ENCODE peak calls at places on chromosome 15, in eight cellular contexts. A is tibial artery, L is left ventricle myocardium inferior, S is heart left ventricle, E is HFFc6, H is BE2C, I is transverse colon, B is GM12864. Y is an unnamed sample.
A peak's percentile ranks its signal among the peaks of the same experiment; 100 is the strongest.

GRCh38 chr15:74535388-74536084 is 5.5 kb upstream of the ARID3B start:
- DNase-seq in A (no peak), L (no peak), S (no peak), E (no peak), H (no peak), I (no peak), B (no peak), Y (no peak)

GRCh38 chr15:51737538-51738305 is at the start of gene LYSMD2:
- DNase-seq in A (peak; percentile 88), L (peak; percentile 88), S (peak; percentile 88), E (no peak), H (peak; percentile 82), I (peak; percentile 79), B (no peak), Y (peak; percentile 83)

GRCh38 chr15:93359780-93360161 is 270.8 kb upstream of the RGMA start:
- DNase-seq in A (no peak), L (no peak), S (no peak), E (no peak), H (no peak), I (no peak), B (no peak), Y (no peak)

GRCh38 chr15:41620536-41621199 is 39.5 kb upstream of the MGA start:
- DNase-seq in A (no peak), L (no peak), S (no peak), E (no peak), H (no peak), I (no peak), B (no peak), Y (peak; percentile 35)

GRCh38 chr15:90031231-90031791 is 30.2 kb downstream of the ZNF710 start:
- DNase-seq in A (peak; percentile 50), L (no peak), S (no peak), E (peak; percentile 32), H (no peak), I (peak; percentile 44), B (peak; percentile 89), Y (peak; percentile 75)

GRCh38 chr15:38079236-38079635 is 144.8 kb downstream of the TMCO5A start:
- DNase-seq in A (no peak), L (no peak), S (no peak), E (no peak), H (no peak), I (no peak), B (no peak), Y (no peak)

GRCh38 chr15:80105193-80105984 is 45.9 kb downstream of the ZFAND6 start:
- DNase-seq in A (no peak), L (no peak), S (no peak), E (peak; percentile 72), H (no peak), I (no peak), B (no peak), Y (no peak)

GRCh38 chr15:28125673-28126651 is 26.8 kb upstream of the OCA2 start:
- DNase-seq in A (peak; percentile 42), L (no peak), S (no peak), E (peak; percentile 56), H (no peak), I (no peak), B (peak; percentile 21), Y (peak; percentile 60)

GRCh38 chr15:52186651-52187486 is 4.3 kb downstream of the GNB5 start:
- DNase-seq in A (no peak), L (no peak), S (no peak), E (no peak), H (no peak), I (no peak), B (no peak), Y (no peak)

GRCh38 chr15:25250906-25251622 is 187.8 kb downstream of the UBE3A start:
- DNase-seq in A (peak; percentile 52), L (peak; percentile 4), S (peak; percentile 6), E (no peak), H (peak; percentile 2), I (no peak), B (no peak), Y (no peak)

GRCh38 chr15:28948036-28948435 is 62.3 kb downstream of the APBA2 start:
- DNase-seq in A (peak; percentile 16), L (no peak), S (no peak), E (no peak), H (no peak), I (no peak), B (no peak), Y (no peak)

GRCh38 chr15:87477759-87478687 is 778.5 kb downstream of the NTRK3 start:
- DNase-seq in A (peak; percentile 72), L (no peak), S (peak; percentile 58), E (peak; percentile 90), H (peak; percentile 76), I (no peak), B (no peak), Y (no peak)

GRCh38 chr15:86915811-86916331 is 836.2 kb downstream of the AGBL1 start:
- DNase-seq in A (no peak), L (no peak), S (peak; percentile 33), E (peak; percentile 49), H (peak; percentile 34), I (no peak), B (no peak), Y (no peak)

GRCh38 chr15:52220896-52221660 is 29.9 kb upstream of the GNB5 start:
- DNase-seq in A (no peak), L (no peak), S (no peak), E (no peak), H (no peak), I (no peak), B (no peak), Y (no peak)

GRCh38 chr15:100925480-100925879 is 6.3 kb downstream of the LRRK1 start:
- DNase-seq in A (no peak), L (no peak), S (no peak), E (no peak), H (no peak), I (no peak), B (no peak), Y (no peak)

GRCh38 chr15:100924436-100924835 is 5.3 kb downstream of the LRRK1 start:
- DNase-seq in A (no peak), L (no peak), S (no peak), E (no peak), H (no peak), I (no peak), B (no peak), Y (no peak)

GRCh38 chr15:100926971-100927756 is 8.0 kb downstream of the LRRK1 start:
- DNase-seq in A (no peak), L (no peak), S (no peak), E (no peak), H (peak; percentile 30), I (no peak), B (no peak), Y (no peak)

GRCh38 chr15:100923902-100924301 is 4.7 kb downstream of the LRRK1 start:
- DNase-seq in A (no peak), L (no peak), S (no peak), E (no peak), H (no peak), I (no peak), B (no peak), Y (no peak)

GRCh38 chr15:100926258-100926657 is 7.1 kb downstream of the LRRK1 start:
- DNase-seq in A (no peak), L (no peak), S (no peak), E (no peak), H (no peak), I (no peak), B (no peak), Y (peak; percentile 49)
- TF ChIP-seq CTCF in A (no peak), L (no peak), S (no peak), E (peak; percentile 16), H (peak; percentile 25), I (no peak), B (peak; percentile 70), Y (peak; percentile 20)

DNA sequence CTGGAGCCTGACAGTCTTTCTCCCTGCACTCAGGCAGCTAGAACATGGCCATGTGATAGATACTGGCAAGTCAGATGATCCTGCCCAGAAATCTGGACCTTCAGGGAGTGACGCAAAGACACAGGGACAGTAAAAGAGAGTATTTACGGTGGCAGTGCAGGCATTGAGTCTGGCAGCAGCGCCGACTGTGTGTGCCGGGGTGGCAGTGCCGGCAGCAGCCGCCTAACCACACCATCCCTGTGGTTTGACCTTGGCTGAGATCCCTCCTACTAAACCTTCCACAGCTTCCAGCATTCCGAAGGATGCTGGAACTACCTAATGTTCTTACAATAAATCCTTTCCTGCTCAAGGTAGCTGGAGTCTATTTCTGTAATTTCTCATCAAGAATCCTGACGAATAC is 4.6 kb upstream of the TSPAN3 start:
- DNase-seq in A (no peak), L (no peak), S (no peak), E (peak; percentile 45), H (peak; percentile 50), I (no peak), B (no peak), Y (no peak)
- TF ChIP-seq CTCF in A (no peak), L (no peak), S (peak; percentile 17), E (no peak), H (peak; percentile 15), I (no peak), B (no peak), Y (no peak)

GRCh38 chr15:67544475-67544874 is 2.0 kb downstream of the MAP2K5 start:
- DNase-seq in A (no peak), L (no peak), S (no peak), E (no peak), H (no peak), I (no peak), B (no peak), Y (no peak)
- TF ChIP-seq CTCF in A (no peak), L (no peak), S (no peak), E (no peak), H (no peak), I (no peak), B (no peak), Y (no peak)

GRCh38 chr15:50146661-50147060 is 27.6 kb upstream of the ATP8B4 start:
- DNase-seq in A (no peak), L (no peak), S (no peak), E (no peak), H (no peak), I (no peak), B (no peak), Y (no peak)

GRCh38 chr15:50150851-50151250 is 31.1 kb upstream of the SLC27A2 start:
- DNase-seq in A (no peak), L (no peak), S (no peak), E (no peak), H (no peak), I (no peak), B (no peak), Y (no peak)

GRCh38 chr15:50150349-50150748 is 31.3 kb upstream of the ATP8B4 start:
- DNase-seq in A (no peak), L (no peak), S (no peak), E (no peak), H (no peak), I (no peak), B (no peak), Y (no peak)

GRCh38 chr15:50149090-50149489 is 30.1 kb upstream of the ATP8B4 start:
- DNase-seq in A (no peak), L (no peak), S (no peak), E (no peak), H (no peak), I (no peak), B (no peak), Y (no peak)

DNA sequence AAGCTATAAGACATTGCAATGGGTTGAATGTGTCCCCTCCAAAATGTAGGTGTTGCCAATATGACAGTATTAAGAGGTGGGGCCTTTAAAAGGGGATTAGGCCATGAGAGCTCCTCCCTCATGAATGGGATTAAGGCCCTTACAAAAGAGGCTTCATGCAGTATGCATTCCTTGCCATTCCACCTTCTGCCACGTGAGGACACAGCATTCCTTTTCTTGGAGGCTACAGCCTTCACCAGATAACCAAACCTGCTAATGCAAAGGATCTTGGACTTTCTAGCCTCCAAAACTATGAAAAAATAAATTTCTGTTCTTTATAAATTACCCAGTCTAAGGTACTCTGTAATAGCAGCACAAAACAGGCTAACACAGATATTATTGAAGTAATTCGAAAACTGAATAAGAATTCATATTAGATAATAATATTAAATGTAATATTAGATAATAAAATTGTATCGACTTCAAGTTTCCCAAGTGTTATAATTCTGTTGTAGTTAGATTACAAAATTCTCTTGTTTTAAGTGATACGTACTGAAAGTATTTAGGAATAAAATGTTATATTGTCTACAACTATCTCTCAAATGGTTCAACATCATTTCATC is 29.4 kb upstream of the ATP8B4 start:
- DNase-seq in A (no peak), L (no peak), S (no peak), E (peak; percentile 76), H (peak; percentile 35), I (peak; percentile 52), B (no peak), Y (no peak)
- TF ChIP-seq CTCF in A (no peak), L (no peak), S (no peak), E (peak; percentile 81), H (peak; percentile 73), I (peak; percentile 32), B (peak; percentile 35), Y (peak; percentile 56)